ENCODE peak calls at places on chromosomes 2 and 18, in four cellular contexts. A is HAP-1, Z is small intestine, V is right lobe of liver. E is an unnamed sample.
A peak's percentile ranks its signal among the peaks of the same experiment; 100 is the strongest.

GRCh38 chr18:52312321-52312720 is 27.7 kb upstream of the DCC start:
- DNase-seq in A (no peak), Z (peak; percentile 47), V (no peak), E (no peak)

GRCh38 chr2:180143633-180144032 is 136.5 kb upstream of the CWC22 start:
- DNase-seq in V (no peak), A (no peak), Z (no peak), E (no peak)

GRCh38 chr2:159010963-159011362 is 42.5 kb downstream of the TANC1 start:
- DNase-seq in Z (no peak), A (no peak), V (no peak), E (no peak)

GRCh38 chr2:158024288-158024898 is 77.3 kb upstream of the UPP2 start:
- DNase-seq in V (peak; percentile 49), Z (peak; percentile 62), A (peak; percentile 25), E (peak; percentile 39)

GRCh38 chr18:35134190-35134730 is 93.0 kb downstream of the MAPRE2 start:
- DNase-seq in V (no peak), Z (no peak), A (no peak), E (no peak)

GRCh38 chr2:43270930-43271615 is 44.7 kb upstream of the ZFP36L2 start:
- DNase-seq in Z (no peak), A (no peak), V (no peak), E (no peak)

GRCh38 chr2:191245869-191246531 is 796 bp downstream of the MYO1B start:
- DNase-seq in Z (peak; percentile 56), V (peak; percentile 77), A (peak; percentile 72), E (peak; percentile 66)

GRCh38 chr2:69965756-69966447 is 4.5 kb upstream of the ASPRV1 start:
- DNase-seq in Z (no peak), V (no peak), A (no peak), E (no peak)

GRCh38 chr2:42999391-42999811 is 207.0 kb upstream of the HAAO start:
- DNase-seq in V (no peak), Z (peak; percentile 53), A (no peak), E (no peak)

GRCh38 chr2:101803945-101804696 is 106.6 kb downstream of the MAP4K4 start:
- DNase-seq in V (no peak), A (peak; percentile 85), Z (no peak), E (no peak)

GRCh38 chr2:119249311-119249710 is 25.7 kb downstream of the STEAP3 start:
- DNase-seq in Z (no peak), A (no peak), V (no peak), E (no peak)

GRCh38 chr2:223688094-223688835 is 86.1 kb upstream of the SCG2 start:
- DNase-seq in V (no peak), Z (peak; percentile 30), A (no peak), E (no peak)

GRCh38 chr2:241724975-241725870 is 9.2 kb upstream of the D2HGDH start:
- DNase-seq in V (no peak), Z (no peak), A (no peak), E (no peak)

GRCh38 chr2:217788669-217789002 is 214.2 kb downstream of the TNS1 start:
- DNase-seq in A (no peak), V (no peak), Z (no peak), E (no peak)

GRCh38 chr2:121019756-121020155 is 265.2 kb downstream of the TFCP2L1 start:
- DNase-seq in A (no peak), Z (no peak), V (no peak), E (no peak)

GRCh38 chr2:240235149-240235803 is 94.8 kb upstream of the OTOS start:
- DNase-seq in Z (no peak), A (no peak), V (no peak), E (no peak)

GRCh38 chr18:10949655-10950054 is 199.7 kb downstream of the PIEZO2 start:
- DNase-seq in A (no peak), Z (no peak), V (no peak), E (no peak)

GRCh38 chr2:1723397-1724042 is 20.8 kb downstream of the PXDN start:
- DNase-seq in A (no peak), V (no peak), Z (no peak), E (no peak)

GRCh38 chr18:14189858-14190257 is 57.6 kb upstream of the ZNF519 start:
- DNase-seq in V (no peak), Z (peak; percentile 31), A (no peak), E (no peak)

GRCh38 chr2:120540719-120541552 is 194.7 kb upstream of the GLI2 start:
- DNase-seq in A (no peak), Z (no peak), V (no peak), E (no peak)

GRCh38 chr18:63099848-63100625 is 219.5 kb downstream of the BCL2 start:
- DNase-seq in V (peak; percentile 37), A (no peak), Z (peak; percentile 93), E (no peak)

GRCh38 chr2:68512352-68512751 is 45.0 kb downstream of the APLF start:
- DNase-seq in A (no peak), Z (no peak), V (no peak), E (no peak)

GRCh38 chr2:88615822-88616221 is 11.4 kb downstream of the EIF2AK3 start:
- DNase-seq in A (no peak), Z (no peak), V (no peak), E (no peak)

GRCh38 chr2:133667085-133667484 is 98.8 kb upstream of the NCKAP5 start:
- DNase-seq in A (no peak), Z (no peak), V (no peak), E (no peak)

GRCh38 chr2:161982548-161982947 is 91.5 kb downstream of the DPP4 start:
- DNase-seq in A (no peak), V (no peak), Z (peak; percentile 76), E (no peak)

GRCh38 chr18:8367217-8367988 is 241.8 kb upstream of the RAB12 start:
- DNase-seq in V (peak; percentile 55), Z (peak; percentile 45), A (peak; percentile 3), E (peak; percentile 57)

GRCh38 chr2:8285081-8285480 is 396.8 kb upstream of the ID2 start:
- DNase-seq in Z (no peak), A (no peak), V (no peak), E (peak; percentile 29)

GRCh38 chr2:8642332-8643078 is 39.4 kb upstream of the ID2 start:
- DNase-seq in V (no peak), A (no peak), Z (no peak), E (no peak)

GRCh38 chr18:25561923-25562322 is 210.0 kb upstream of the ZNF521 start:
- DNase-seq in V (no peak), Z (peak; percentile 8), A (no peak), E (peak; percentile 11)

GRCh38 chr2:72092099-72092498 is 55.6 kb downstream of the CYP26B1 start:
- DNase-seq in Z (peak; percentile 97), A (no peak), V (no peak), E (no peak)

GRCh38 chr2:65377556-65378307 is 54.7 kb downstream of the SPRED2 start:
- DNase-seq in V (peak; percentile 35), A (no peak), Z (peak; percentile 74), E (no peak)

GRCh38 chr2:225660262-225661091 is 261.0 kb downstream of the NYAP2 start:
- DNase-seq in V (peak; percentile 76), A (peak; percentile 63), Z (peak; percentile 73), E (no peak)
- H3K4me1 ChIP-seq in V (no peaks in the 10 kb centered on the region), A (no peaks in the 10 kb centered on the region), Z (no peaks in the 10 kb centered on the region), E (peaks cover 1% of the 10 kb centered on the region)

DNA sequence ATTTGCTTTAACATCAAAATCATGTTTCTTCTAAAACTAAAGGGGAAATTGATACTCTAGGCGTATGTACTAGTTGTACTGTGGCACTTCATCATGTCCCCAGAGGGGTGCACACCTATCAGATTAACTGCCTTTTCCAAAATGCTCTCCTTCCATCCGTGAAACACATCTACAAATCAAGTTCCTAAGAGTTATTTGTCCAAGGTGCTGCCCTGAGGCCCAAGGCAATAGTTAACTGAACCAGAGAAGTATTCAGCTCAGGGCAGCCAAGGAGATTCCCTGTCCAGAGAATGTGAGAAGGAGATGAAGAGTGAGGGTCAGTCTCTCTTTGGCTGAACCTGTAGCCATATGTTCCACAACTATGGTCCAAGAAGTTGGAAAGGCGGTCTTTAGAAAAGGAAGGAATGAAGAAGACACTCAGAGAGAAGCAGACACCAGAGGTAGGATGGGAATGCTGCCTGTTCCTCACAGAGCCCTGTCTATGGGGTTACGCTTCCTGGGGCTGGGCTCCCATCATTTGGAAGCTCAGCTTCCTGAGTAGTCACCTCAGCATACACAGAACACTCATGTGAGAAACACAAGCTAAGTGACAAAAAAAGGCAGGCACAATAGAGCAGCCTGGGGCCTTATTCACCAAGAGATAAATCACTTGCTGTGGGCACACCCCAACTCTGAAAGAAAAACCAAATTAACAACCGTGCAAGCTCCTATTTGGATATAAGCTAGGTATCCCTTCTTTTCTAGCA is 55.6 kb downstream of the ANKRD44 start:
- DNase-seq in V (no peak), Z (no peak), A (no peak), E (no peak)
- H3K4me3 ChIP-seq in V (no peak overlapping the region), Z (no peak overlapping the region), A (no peak overlapping the region), E (no peak overlapping the region)

GRCh38 chr2:239028253-239028619 is 180.4 kb downstream of the TWIST2 start:
- DNase-seq in A (no peak), V (no peak), Z (no peak), E (no peak)
- H3K4me1 ChIP-seq in A (no peaks in the 10 kb centered on the region), V (no peaks in the 10 kb centered on the region), Z (no peaks in the 10 kb centered on the region), E (no peaks in the 10 kb centered on the region)

DNA sequence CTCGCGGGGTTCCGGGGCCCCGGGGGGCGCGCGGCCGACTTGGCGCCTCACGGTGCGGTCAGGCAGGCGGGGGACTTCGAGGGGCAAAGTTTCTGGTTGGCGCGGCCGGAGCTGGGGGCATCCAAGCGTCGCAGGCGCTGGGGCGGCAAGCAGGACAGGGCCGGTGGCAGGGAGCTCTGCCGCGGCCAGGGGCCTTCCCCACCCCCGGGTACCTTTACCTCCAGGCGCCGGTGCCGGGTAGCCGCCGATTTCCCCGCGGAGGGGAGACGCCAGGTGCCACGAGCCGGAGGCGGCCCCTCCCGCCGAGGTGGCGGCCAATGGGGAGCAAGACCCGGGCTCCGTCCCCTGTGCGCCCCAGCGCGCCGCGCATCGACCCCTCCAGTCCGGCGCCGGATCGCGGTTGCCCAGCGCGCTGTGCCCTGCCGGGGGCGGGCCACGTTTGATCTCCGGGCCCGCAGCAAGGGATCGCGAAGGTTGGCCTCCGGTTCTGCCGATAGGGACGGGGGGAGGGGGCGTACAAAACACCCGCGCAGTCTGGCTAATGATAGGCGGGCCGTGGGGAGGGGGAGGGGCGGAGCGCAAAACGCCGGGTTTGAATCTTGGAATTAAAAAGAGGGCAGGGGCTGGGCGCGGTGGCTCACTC is at the start of gene ST8SIA5:
- DNase-seq in Z (no peak), A (peak; percentile 36), V (no peak), E (no peak)
- H3K4me3 ChIP-seq in Z (no peak within 1 kb of the TSS), A (peak within 1 kb of the TSS; percentile 37), V (no peak within 1 kb of the TSS), E (peak within 1 kb of the TSS; percentile 55)

DNA sequence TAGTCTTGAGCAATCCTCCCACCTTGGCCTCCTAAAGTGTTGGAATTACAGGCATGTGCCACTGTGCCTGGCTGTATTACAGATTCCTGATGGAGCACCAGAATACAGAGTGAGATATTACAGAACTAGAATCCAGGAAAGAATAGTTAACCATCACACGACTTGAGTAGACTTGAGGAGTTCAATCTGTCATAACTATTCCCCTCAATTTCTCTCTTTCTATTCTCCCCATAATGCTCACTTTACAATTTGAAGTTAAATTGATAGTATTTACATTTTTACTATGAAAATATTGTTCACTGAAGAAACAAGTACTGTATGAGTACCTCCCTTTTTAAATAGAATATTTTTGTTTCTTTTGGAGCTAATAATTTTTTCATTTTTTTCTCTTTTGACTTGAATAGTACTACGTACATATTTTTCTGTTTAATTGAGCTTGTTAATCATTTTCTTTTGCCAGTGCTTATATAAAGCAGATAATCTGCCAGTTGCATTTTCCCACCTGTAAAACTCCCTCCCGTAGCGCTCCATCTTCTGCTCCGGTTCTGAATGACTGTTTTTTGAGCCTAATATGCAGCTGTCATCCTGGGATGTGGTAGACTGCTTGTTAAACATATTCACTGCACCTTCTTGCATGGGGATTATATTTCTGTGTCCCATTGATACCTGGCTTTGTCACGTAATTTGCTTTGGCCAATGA is 105.5 kb downstream of the MYCN start:
- DNase-seq in A (no peak), Z (no peak), V (no peak), E (no peak)
- H3K4me1 ChIP-seq in A (no peaks in the 10 kb centered on the region), Z (no peaks in the 10 kb centered on the region), V (no peaks in the 10 kb centered on the region), E (no peaks in the 10 kb centered on the region)

E was measured in iPS DF 6.9.